ENCODE peak calls at places on chromosomes 3 and 15, in nine cellular contexts. Q is stimulated activated naive CD4-positive, alpha-beta T cell; M is ovary; L is aorta; T is AG20443; J is HEK293T; X is hepatic stellate cell; A is head of caudate nucleus; G is lower leg skin. B is an unnamed sample.
A peak's percentile ranks its signal among the peaks of the same experiment; 100 is the strongest.

GRCh38 chr15:73114064-73114463 is 61.8 kb downstream of the NEO1 start:
- DNase-seq in Q (no peak), M (no peak), L (no peak), T (no peak), J (peak; percentile 17), X (no peak), A (no peak), G (no peak), B (no peak)

GRCh38 chr3:182793663-182794454 is 555 bp downstream of the ATP11B start:
- DNase-seq in Q (peak; percentile 60), M (peak; percentile 41), L (peak; percentile 63), T (peak; percentile 80), J (peak; percentile 19), X (peak; percentile 51), A (no peak), G (peak; percentile 25), B (peak; percentile 74)

GRCh38 chr3:4782095-4782494 is 197.1 kb upstream of the BHLHE40 start:
- DNase-seq in Q (no peak), M (no peak), L (no peak), T (no peak), J (no peak), X (no peak), A (no peak), G (no peak), B (no peak)

GRCh38 chr3:115512565-115513410 is 110.5 kb upstream of the GAP43 start:
- DNase-seq in Q (no peak), M (no peak), L (peak; percentile 59), T (peak; percentile 42), J (peak; percentile 62), X (peak; percentile 16), A (peak; percentile 47), G (no peak), B (no peak)

GRCh38 chr3:188979236-188979635 is 192.5 kb upstream of the TPRG1 start:
- DNase-seq in Q (no peak), M (no peak), L (no peak), T (no peak), J (no peak), X (no peak), A (no peak), G (no peak), B (no peak)

GRCh38 chr3:185932213-185932612 is 5.6 kb downstream of the TRA2B start:
- DNase-seq in Q (no peak), M (no peak), L (no peak), T (no peak), J (no peak), X (no peak), A (no peak), G (no peak), B (no peak)

GRCh38 chr15:60594071-60594470 is 115.1 kb upstream of the ICE2 start:
- DNase-seq in Q (no peak), M (no peak), L (no peak), T (no peak), J (no peak), X (no peak), A (no peak), G (no peak), B (no peak)

GRCh38 chr3:140113983-140114923 is 179.3 kb downstream of the CLSTN2 start:
- DNase-seq in Q (no peak), M (no peak), L (no peak), T (no peak), J (no peak), X (no peak), A (no peak), G (no peak), B (no peak)

GRCh38 chr3:69774029-69774428 is 34.8 kb downstream of the MITF start:
- DNase-seq in Q (no peak), M (peak; percentile 44), L (peak; percentile 62), T (no peak), J (no peak), X (no peak), A (no peak), G (peak; percentile 35), B (peak; percentile 88)

GRCh38 chr15:35206060-35206675 is 121.1 kb upstream of the NANOGP8 start:
- DNase-seq in Q (no peak), M (no peak), L (no peak), T (no peak), J (no peak), X (no peak), A (no peak), G (no peak), B (no peak)

GRCh38 chr3:46971742-46972141 is 4.8 kb downstream of the CCDC12 start:
- DNase-seq in Q (no peak), M (no peak), L (no peak), T (no peak), J (no peak), X (no peak), A (no peak), G (no peak), B (no peak)

GRCh38 chr15:52496776-52497470 is 31.8 kb downstream of the MYO5A start:
- DNase-seq in Q (no peak), M (no peak), L (no peak), T (no peak), J (no peak), X (no peak), A (no peak), G (no peak), B (no peak)

GRCh38 chr3:149339931-149340309 is 6.5 kb upstream of the TM4SF18 start:
- DNase-seq in Q (no peak), M (peak; percentile 80), L (peak; percentile 94), T (peak; percentile 94), J (peak; percentile 25), X (peak; percentile 70), A (no peak), G (peak; percentile 80), B (peak; percentile 85)

GRCh38 chr3:149965278-149965677 is 5.4 kb downstream of the PFN2 start:
- DNase-seq in Q (no peak), M (no peak), L (no peak), T (no peak), J (no peak), X (no peak), A (no peak), G (no peak), B (no peak)

GRCh38 chr3:101813817-101814440 is 34.9 kb downstream of the NXPE3 start:
- DNase-seq in Q (no peak), M (no peak), L (no peak), T (peak; percentile 35), J (no peak), X (peak; percentile 14), A (no peak), G (no peak), B (no peak)

GRCh38 chr3:99568936-99569335 is 69.5 kb upstream of the COL8A1 start:
- DNase-seq in Q (no peak), M (no peak), L (no peak), T (no peak), J (no peak), X (no peak), A (no peak), G (no peak), B (no peak)